ENCODE peak calls at places on chromosomes 3 and 15, in eight cellular contexts. Y is esophagus squamous epithelium, U is ovary, X is HCT116, B is breast epithelium, G is GM12891, V is heart left ventricle, W is NB4. K is an unnamed sample.

GRCh38 chr3:13475871-13476590 is 4.1 kb upstream of the HDAC11 start:
- DNase-seq in V (no peak), U (peak; percentile 6), G (no peak), X (no peak), Y (no peak), W (no peak), B (no peak), K (no peak)

GRCh38 chr15:70726753-70727152 is 36.6 kb downstream of the UACA start:
- DNase-seq in G (no peak), U (no peak), X (no peak), W (no peak), B (no peak), Y (no peak), V (no peak), K (no peak)

GRCh38 chr3:73623996-73624362 is 762 bp downstream of the PDZRN3 start:
- DNase-seq in X (no peak), B (peak; percentile 56), Y (no peak), G (no peak), V (peak; percentile 66), U (peak; percentile 75), W (no peak), K (no peak)

GRCh38 chr15:98003976-98004375 is 43.5 kb downstream of the ARRDC4 start:
- DNase-seq in W (no peak), G (no peak), X (no peak), B (no peak), V (no peak), Y (no peak), U (no peak), K (no peak)

GRCh38 chr15:77634266-77634962 is 1.7 kb upstream of the LINGO1 start:
- DNase-seq in G (peak; percentile 74), W (peak; percentile 74), B (no peak), X (peak; percentile 26), Y (no peak), V (peak; percentile 62), U (peak; percentile 50), K (no peak)

GRCh38 chr15:48823237-48823636 is 12.4 kb upstream of the CEP152 start:
- DNase-seq in W (no peak), G (no peak), B (no peak), X (no peak), V (no peak), U (no peak), Y (no peak), K (no peak)

GRCh38 chr3:50330330-50330729 is 2.3 kb upstream of the TUSC2 start:
- DNase-seq in Y (no peak), V (peak; percentile 19), X (no peak), B (no peak), G (no peak), U (no peak), W (no peak), K (no peak)

GRCh38 chr15:70347766-70348558 is 250.2 kb upstream of the TLE3 start:
- DNase-seq in B (no peak), X (no peak), V (no peak), W (peak; percentile 89), Y (no peak), U (no peak), G (no peak), K (no peak)

GRCh38 chr3:171297951-171298350 is 162.3 kb downstream of the TNIK start:
- DNase-seq in Y (no peak), G (no peak), V (no peak), X (no peak), U (no peak), B (no peak), W (no peak), K (no peak)

GRCh38 chr3:56681963-56682457 is 1.1 kb downstream of the TASOR start:
- DNase-seq in B (no peak), U (no peak), V (no peak), X (no peak), W (no peak), G (no peak), Y (no peak), K (no peak)

GRCh38 chr3:11826628-11827265 is 19.9 kb downstream of the TAMM41 start:
- DNase-seq in G (no peak), B (no peak), X (no peak), U (no peak), V (no peak), Y (no peak), W (no peak), K (no peak)

GRCh38 chr15:85792872-85793621 is 1.7 kb downstream of the KLHL25 start:
- DNase-seq in U (no peak), V (peak; percentile 38), B (no peak), G (no peak), W (no peak), X (no peak), Y (no peak), K (no peak)

GRCh38 chr3:55203006-55203405 is 275.1 kb upstream of the LRTM1 start:
- DNase-seq in B (no peak), U (no peak), Y (no peak), G (no peak), V (no peak), W (no peak), X (no peak), K (peak; percentile 16)

GRCh38 chr15:83014205-83014653 is 2.8 kb upstream of the C15orf40 start:
- DNase-seq in V (no peak), B (no peak), G (no peak), Y (no peak), U (no peak), X (no peak), W (no peak), K (no peak)

GRCh38 chr15:90232941-90233700 is 620 bp downstream of the CIB1 start:
- DNase-seq in G (no peak), X (no peak), Y (peak; percentile 29), W (peak; percentile 86), U (no peak), B (peak; percentile 70), V (peak; percentile 69), K (peak; percentile 54)

GRCh38 chr3:68352031-68352430 is 580.3 kb downstream of the TAFA4 start:
- DNase-seq in X (no peak), Y (no peak), U (no peak), G (no peak), V (no peak), W (no peak), B (no peak), K (no peak)

GRCh38 chr3:108406661-108407206 is 103.7 kb downstream of the MYH15 start:
- DNase-seq in W (peak; percentile 72), V (no peak), X (peak; percentile 52), U (no peak), B (no peak), Y (no peak), G (no peak), K (peak; percentile 18)

GRCh38 chr15:63157891-63158431 is 684 bp upstream of the RPS27L start:
- DNase-seq in B (no peak), Y (no peak), G (no peak), X (peak; percentile 32), V (peak; percentile 67), U (peak; percentile 55), W (peak; percentile 69), K (peak; percentile 30)

GRCh38 chr3:177591371-177591770 is 394.1 kb upstream of the TBL1XR1 start:
- DNase-seq in G (no peak), B (no peak), Y (no peak), X (no peak), V (peak; percentile 40), U (no peak), W (peak; percentile 38), K (no peak)

GRCh38 chr3:184341925-184342324 is 4.5 kb downstream of the FAM131A start:
- DNase-seq in G (no peak), X (no peak), W (no peak), Y (no peak), V (no peak), U (no peak), B (no peak), K (no peak)

GRCh38 chr15:70582143-70582945 is 181.0 kb downstream of the UACA start:
- DNase-seq in X (no peak), G (no peak), B (no peak), U (no peak), Y (no peak), W (no peak), V (no peak), K (no peak)

GRCh38 chr3:161215186-161215585 is 5.9 kb upstream of the NMD3 start:
- DNase-seq in G (no peak), U (no peak), B (no peak), W (no peak), X (no peak), V (no peak), Y (no peak), K (no peak)
- TF ChIP-seq POLR2A in G (no peak), U (no peak), B (no peak), W (no peak), X (no peak), V (no peak), Y (no peak), K (no peak)

DNA sequence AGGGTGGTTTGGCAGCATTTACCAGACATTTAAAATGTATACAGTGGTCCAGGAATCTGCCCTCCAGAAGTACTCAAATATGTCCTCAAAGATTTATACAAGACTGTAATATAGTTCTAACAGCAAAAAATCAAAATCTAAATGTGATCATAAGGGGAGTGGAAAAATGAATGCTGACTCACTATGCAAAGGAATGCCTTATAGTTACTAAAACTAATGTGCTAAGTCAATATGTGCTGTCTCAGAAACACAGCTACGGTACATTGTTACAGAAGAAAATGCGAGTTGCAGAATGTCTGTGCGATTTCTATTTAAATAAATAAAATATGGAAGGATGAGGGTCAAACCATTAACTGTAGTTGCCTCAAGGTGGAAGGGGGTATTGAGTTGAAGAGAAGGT is 230.1 kb upstream of the UBE2E1 start:
- DNase-seq in B (no peak), W (no peak), Y (no peak), V (no peak), X (no peak), G (no peak), U (no peak), K (no peak)
- TF ChIP-seq POLR2A in B (no peak), W (no peak), Y (no peak), V (no peak), X (no peak), G (no peak), U (no peak), K (no peak)

GRCh38 chr3:130939753-130940152 is 45.9 kb downstream of the ATP2C1 start:
- DNase-seq in X (no peak), U (no peak), W (no peak), G (no peak), Y (no peak), V (no peak), B (no peak), K (no peak)

GRCh38 chr3:130946876-130947275 is 53.0 kb downstream of the ATP2C1 start:
- DNase-seq in U (no peak), G (no peak), V (no peak), X (no peak), W (no peak), B (no peak), Y (no peak), K (no peak)

DNA sequence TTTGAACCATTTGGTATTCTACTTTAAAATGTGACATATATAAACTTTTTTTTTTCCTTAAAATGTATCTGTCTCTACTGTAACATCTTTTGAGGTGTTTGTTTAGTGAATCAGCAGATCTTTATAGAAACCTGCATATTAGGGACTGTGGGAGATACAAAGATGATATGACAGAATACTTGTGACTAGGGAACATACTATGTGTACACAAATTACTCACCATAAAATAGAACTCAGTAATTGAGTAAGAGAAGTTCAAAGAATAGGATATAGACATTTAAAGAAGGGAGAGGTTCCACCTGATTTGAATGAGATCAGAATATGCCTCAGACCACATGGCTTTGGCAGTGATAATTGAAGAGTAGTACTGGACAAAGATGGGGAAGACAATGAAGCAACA is 47.9 kb downstream of the ATP2C1 start:
- DNase-seq in W (no peak), X (no peak), G (no peak), U (no peak), Y (no peak), B (no peak), V (no peak), K (no peak)
- TF ChIP-seq POLR2A in W (no peak), X (no peak), G (no peak), U (no peak), Y (no peak), B (no peak), V (no peak), K (no peak)

GRCh38 chr3:32106132-32106928 is at the start of gene GPD1L:
- DNase-seq in U (peak; percentile 95), W (peak; percentile 95), G (peak; percentile 93), Y (peak; percentile 53), V (peak; percentile 96), B (peak; percentile 89), X (peak; percentile 90), K (peak; percentile 95)
- TF ChIP-seq POLR2A in U (no peak), W (peak; percentile 68), G (no peak), Y (peak; percentile 65), V (peak; percentile 76), B (no peak), X (peak; percentile 38), K (peak; percentile 64)

K was measured in H54.